ENCODE peak calls at places on chromosomes 13 and 19, in nine cellular contexts. W is small intestine, C is HCT116, U is ascending aorta, Z is stomach, R is adrenal gland, H is heart right ventricle, I is pancreas, T is uterus. S is an unnamed sample. For H3K4me1, the result is how much of the 10 kb centered on the place peaks cover.

GRCh38 chr19:16376649-16377048 is 52.0 kb downstream of the KLF2 start:
- DNase-seq in U (no peak), R (no peak), C (no peak), I (no peak), Z (no peak), H (no peak), W (no peak), T (no peak), S (no peak)

GRCh38 chr13:76129305-76130040 is 493.3 kb downstream of the LMO7 start:
- DNase-seq in T (no peak), U (no peak), R (no peak), C (no peak), I (no peak), Z (no peak), W (no peak), H (no peak), S (no peak)

GRCh38 chr19:23851966-23852365 is 62.7 kb upstream of the ZNF726 start:
- DNase-seq in H (no peak), I (no peak), R (no peak), Z (no peak), C (no peak), W (no peak), T (no peak), U (no peak), S (no peak)

GRCh38 chr13:21066946-21067345 is 5.6 kb upstream of the LATS2 start:
- DNase-seq in H (no peak), Z (no peak), W (no peak), U (no peak), C (no peak), R (no peak), I (no peak), T (no peak), S (no peak)

GRCh38 chr13:81487151-81487550 is 1146.2 kb upstream of the SPRY2 start:
- DNase-seq in W (peak), U (no peak), H (no peak), C (peak), I (no peak), R (no peak), Z (no peak), T (no peak), S (no peak)

GRCh38 chr19:13073263-13073662 is 29.4 kb downstream of the LYL1 start:
- DNase-seq in I (no peak), R (no peak), W (no peak), U (no peak), T (no peak), Z (no peak), H (no peak), C (no peak), S (no peak)

GRCh38 chr19:50790365-50790825 is at the start of gene ACP4:
- DNase-seq in Z (no peak), I (no peak), H (no peak), R (no peak), U (no peak), T (no peak), C (no peak), W (no peak), S (no peak)

GRCh38 chr19:10092648-10093294 is 6.7 kb downstream of the SHFL start:
- DNase-seq in R (no peak), T (no peak), U (no peak), Z (no peak), H (no peak), I (no peak), W (no peak), C (no peak), S (no peak)

GRCh38 chr13:30479590-30480219 is 14.0 kb upstream of the HMGB1 start:
- DNase-seq in T (no peak), H (no peak), W (no peak), Z (no peak), C (no peak), U (no peak), R (no peak), I (no peak), S (no peak)

GRCh38 chr19:37718357-37718756 is 1.2 kb downstream of the ZNF607 start:
- DNase-seq in T (no peak), C (no peak), H (no peak), U (no peak), R (no peak), W (peak), Z (no peak), I (no peak), S (no peak)

GRCh38 chr13:48066310-48066989 is 28.5 kb downstream of the MED4 start:
- DNase-seq in H (no peak), I (no peak), C (no peak), U (no peak), Z (no peak), T (no peak), R (no peak), W (no peak), S (no peak)

GRCh38 chr13:64633948-64634347 is 2596.2 kb downstream of the PCDH9 start:
- DNase-seq in H (no peak), T (no peak), Z (no peak), C (no peak), U (no peak), I (no peak), W (no peak), R (no peak), S (no peak)

GRCh38 chr19:5867201-5868136 is 2.9 kb downstream of the FUT5 start:
- DNase-seq in H (no peak), T (no peak), Z (no peak), R (no peak), U (no peak), C (no peak), W (no peak), I (no peak), S (no peak)

GRCh38 chr13:74816737-74817136 is 665.2 kb downstream of the TBC1D4 start:
- DNase-seq in R (no peak), I (no peak), T (no peak), H (no peak), C (no peak), W (no peak), U (no peak), Z (no peak), S (no peak)

GRCh38 chr19:37975596-37976515 is 68.8 kb downstream of the SIPA1L3 start:
- DNase-seq in C (no peak), H (no peak), W (no peak), R (no peak), T (no peak), U (no peak), Z (no peak), I (no peak), S (no peak)

GRCh38 chr13:35876601-35877000 is 254.6 kb downstream of the DCLK1 start:
- DNase-seq in C (no peak), W (no peak), Z (no peak), T (no peak), R (no peak), H (no peak), I (no peak), U (no peak), S (no peak)

GRCh38 chr13:110683203-110683883 is 22.6 kb downstream of the CARS2 start:
- DNase-seq in T (no peak), H (no peak), R (peak), I (no peak), Z (no peak), C (peak), U (peak), W (peak), S (no peak)

GRCh38 chr13:21948781-21949474 is 278.1 kb downstream of the FGF9 start:
- DNase-seq in C (no peak), H (no peak), I (no peak), Z (no peak), R (no peak), U (no peak), W (no peak), T (no peak), S (no peak)

GRCh38 chr13:73288596-73288995 is 229.8 kb downstream of the KLF5 start:
- DNase-seq in W (no peak), H (no peak), R (no peak), C (no peak), I (no peak), Z (no peak), U (no peak), T (no peak), S (no peak)

GRCh38 chr13:29459818-29460335 is 135.6 kb downstream of the SLC7A1 start:
- DNase-seq in Z (no peak), I (no peak), C (no peak), U (no peak), W (no peak), H (no peak), R (no peak), T (no peak), S (no peak)

GRCh38 chr19:5642204-5642603 is 19.3 kb downstream of the SAFB start:
- DNase-seq in C (no peak), T (no peak), H (no peak), Z (peak), I (no peak), R (peak), U (no peak), W (peak), S (no peak)

GRCh38 chr19:16040642-16041041 is 35.7 kb upstream of the TPM4 start:
- DNase-seq in C (no peak), U (no peak), H (no peak), T (no peak), Z (no peak), R (no peak), I (no peak), W (peak), S (no peak)

GRCh38 chr19:46954502-46955004 is 65.1 kb upstream of the NPAS1 start:
- DNase-seq in U (no peak), W (peak), C (no peak), H (no peak), R (no peak), T (no peak), Z (no peak), I (no peak), S (no peak)
- H3K27ac ChIP-seq in U (no peak), W (peak), C (no peak), H (peak), R (peak), T (no peak), Z (peak), I (peak), S (no peak)

GRCh38 chr13:112982281-112983041 is 13.4 kb downstream of the MCF2L start:
- DNase-seq in C (no peak), I (no peak), U (no peak), R (no peak), T (no peak), W (no peak), H (no peak), Z (no peak), S (no peak)
- H3K4me1 ChIP-seq in C (under half), I (under half), U (under half), R (under half), T (under half), W (under half), H (under half), Z (under half), S (under half)

GRCh38 chr13:92196566-92197256 is 798.3 kb downstream of the GPC5 start:
- DNase-seq in I (no peak), W (no peak), R (no peak), T (no peak), H (no peak), U (no peak), C (no peak), Z (no peak), S (no peak)
- H3K27ac ChIP-seq in I (no peak), W (no peak), R (no peak), T (no peak), H (no peak), U (no peak), C (no peak), Z (no peak), S (no peak)

DNA sequence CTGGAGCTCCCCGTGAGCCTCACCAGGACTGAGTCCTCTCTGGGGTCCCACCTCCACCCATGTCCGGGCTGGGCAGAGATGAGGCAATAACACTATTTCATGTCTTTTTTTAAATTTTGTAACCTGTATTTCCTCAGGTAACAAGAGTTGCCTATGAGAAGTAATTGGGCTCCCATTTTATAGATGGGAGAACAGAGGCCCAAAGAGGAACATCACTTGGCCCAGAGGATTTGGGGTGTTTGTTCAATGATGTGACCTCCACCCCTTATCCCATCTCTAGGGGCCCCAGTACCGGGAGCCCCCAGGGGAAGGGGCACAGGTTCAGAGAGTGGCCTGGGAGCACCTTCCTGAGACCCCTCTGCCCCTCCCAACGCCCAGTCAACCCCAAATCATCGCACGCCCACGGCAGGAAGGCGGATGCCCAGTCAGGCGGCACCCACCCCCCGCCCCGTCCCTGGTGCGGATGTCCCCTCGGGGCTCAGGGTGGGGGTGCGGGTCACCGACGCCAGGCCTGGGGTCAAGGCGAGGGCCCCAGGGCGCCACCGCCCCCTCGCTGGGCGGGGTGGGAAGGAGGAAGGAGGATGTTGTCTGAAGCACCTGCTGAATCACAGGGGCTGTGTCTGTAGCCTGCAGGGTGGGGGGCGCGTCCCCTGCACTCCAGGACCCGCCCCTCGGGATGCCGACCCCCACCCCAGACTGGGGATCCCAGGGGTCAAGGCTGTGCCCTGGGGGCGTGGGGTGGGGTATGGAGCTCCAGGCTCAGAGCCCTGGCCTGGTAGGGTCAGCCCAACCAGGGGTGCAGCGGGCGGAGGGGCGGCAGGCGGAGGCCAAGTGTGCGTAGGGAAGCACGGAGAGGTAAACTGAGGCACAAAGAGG is 9.0 kb upstream of the CIRBP start:
- DNase-seq in H (no peak), W (peak), U (no peak), R (no peak), I (no peak), Z (no peak), C (no peak), T (no peak), S (no peak)
- H3K4me1 ChIP-seq in H (under half), W (under half), U (half or more), R (under half), I (half or more), Z (half or more), C (half or more), T (under half), S (half or more)

GRCh38 chr19:42279902-42280760 is 11.1 kb downstream of the CIC start:
- DNase-seq in W (peak), I (peak), T (peak), H (peak), R (peak), U (peak), C (peak), Z (peak), S (peak)
- H3K27ac ChIP-seq in W (peak), I (peak), T (peak), H (peak), R (peak), U (peak), C (peak), Z (peak), S (peak)